ENCODE peak calls at places on chromosomes 2 and 18, in ten cellular contexts. K, P, Q, I, B, V, W, O, C and N are unnamed samples.

GRCh38 chr2:160247295-160247694 is 47.2 kb upstream of the ITGB6 start:
- DNase-seq in P (no peak), Q (no peak), C (no peak), K (no peak), O (no peak), B (no peak), V (no peak), W (no peak), I (no peak), N (no peak)

GRCh38 chr2:196453613-196454047 is 185.9 kb upstream of the CCDC150 start:
- DNase-seq in C (peak), B (peak), O (peak), Q (peak), K (no peak), W (no peak), I (no peak), V (peak), P (no peak), N (no peak)

GRCh38 chr2:21860913-21861312 is 737.1 kb downstream of the TDRD15 start:
- DNase-seq in I (no peak), K (no peak), O (no peak), W (no peak), V (no peak), B (no peak), P (no peak), Q (no peak), C (no peak), N (no peak)

GRCh38 chr2:182946949-182947348 is 80.5 kb upstream of the FRZB start:
- DNase-seq in I (no peak), C (no peak), Q (no peak), O (no peak), V (peak), P (no peak), B (no peak), K (no peak), W (no peak), N (no peak)

GRCh38 chr2:148656516-148656915 is 12.0 kb downstream of the EPC2 start:
- DNase-seq in C (no peak), W (no peak), Q (no peak), I (no peak), P (no peak), V (no peak), B (no peak), O (no peak), K (no peak), N (no peak)

GRCh38 chr2:145906356-145906755 is 1386.4 kb upstream of the ZEB2 start:
- DNase-seq in P (no peak), O (no peak), W (peak), B (no peak), K (no peak), C (no peak), V (no peak), Q (peak), I (no peak), N (no peak)

GRCh38 chr2:233828546-233829192 is 25.7 kb downstream of the HJURP start:
- DNase-seq in P (no peak), C (no peak), B (no peak), Q (no peak), V (no peak), I (no peak), K (peak), O (no peak), W (no peak), N (peak)

GRCh38 chr2:5373200-5373599 is 319.0 kb upstream of the SOX11 start:
- DNase-seq in O (peak), P (peak), V (peak), W (peak), Q (no peak), K (no peak), I (no peak), C (no peak), B (no peak), N (no peak)

GRCh38 chr2:133421516-133422324 is 146.5 kb downstream of the NCKAP5 start:
- DNase-seq in W (no peak), O (no peak), Q (no peak), I (peak), B (peak), V (peak), C (no peak), P (peak), K (no peak), N (no peak)

GRCh38 chr18:5582849-5583667 is 39.3 kb upstream of the EPB41L3 start:
- DNase-seq in I (no peak), W (no peak), Q (no peak), K (no peak), V (peak), C (no peak), P (no peak), O (peak), B (no peak), N (no peak)

GRCh38 chr18:57943723-57944122 is 100.3 kb upstream of the NEDD4L start:
- DNase-seq in C (no peak), K (no peak), O (no peak), Q (peak), V (peak), I (no peak), B (no peak), W (no peak), P (no peak), N (no peak)

GRCh38 chr2:100470898-100471514 is 724 bp downstream of the NMS start:
- DNase-seq in B (no peak), V (peak), O (peak), K (peak), C (peak), P (peak), Q (peak), W (peak), I (no peak), N (no peak)

GRCh38 chr2:21268871-21269224 is 145.1 kb downstream of the TDRD15 start:
- DNase-seq in C (no peak), W (no peak), I (no peak), Q (no peak), K (no peak), B (no peak), O (no peak), V (no peak), P (no peak), N (no peak)

GRCh38 chr18:58671941-58672565 is 788 bp downstream of the MALT1 start:
- DNase-seq in V (peak), W (no peak), K (no peak), P (peak), Q (peak), O (no peak), C (no peak), I (no peak), B (no peak), N (no peak)

GRCh38 chr2:216665717-216666116 is 29.6 kb downstream of the IGFBP5 start:
- DNase-seq in P (peak), K (no peak), O (peak), I (no peak), Q (peak), W (peak), C (no peak), V (no peak), B (no peak), N (no peak)

GRCh38 chr2:109257653-109258052 is 128.6 kb downstream of the SH3RF3 start:
- DNase-seq in B (no peak), C (no peak), O (no peak), Q (no peak), K (no peak), V (no peak), W (no peak), I (no peak), P (no peak), N (no peak)

GRCh38 chr2:204505946-204506345 is 39.3 kb upstream of the PARD3B start:
- DNase-seq in V (peak), K (no peak), O (no peak), B (no peak), I (no peak), P (no peak), W (no peak), Q (no peak), C (no peak), N (no peak)

GRCh38 chr2:211228559-211228958 is 672.2 kb downstream of the CPS1 start:
- DNase-seq in I (no peak), K (no peak), V (no peak), W (no peak), P (no peak), O (no peak), B (no peak), Q (no peak), C (no peak), N (no peak)

GRCh38 chr2:51013060-51013746 is 18.7 kb downstream of the NRXN1 start:
- DNase-seq in I (peak), Q (peak), K (no peak), W (peak), P (no peak), V (no peak), C (no peak), O (peak), B (peak), N (no peak)